ENCODE peak calls at places on chromosomes 4 and X, in five cellular contexts. S is AG04449, Y is natural killer cell, I is posterior cingulate gyrus, U is sciatic nerve. E is an unnamed sample.

GRCh38 chr4:47837582-47838294 is at the start of gene CORIN:
- DNase-seq in S (no peak), Y (no peak), I (peak), U (peak), E (no peak)

GRCh38 chr4:152696764-152697250 is 17.0 kb upstream of the TMEM154 start:
- DNase-seq in S (no peak), Y (no peak), I (no peak), U (no peak), E (no peak)

GRCh38 chrX:137600769-137601168 is 34.8 kb downstream of the ZIC3 start:
- DNase-seq in S (no peak), Y (no peak), I (no peak), U (no peak), E (no peak)

GRCh38 chr4:39719804-39720580 is 22.1 kb downstream of the UBE2K start:
- DNase-seq in S (no peak), Y (no peak), I (no peak), U (no peak), E (no peak)

GRCh38 chr4:105369988-105370387 is 103.9 kb downstream of the PPA2 start:
- DNase-seq in S (peak), Y (no peak), I (no peak), U (no peak), E (no peak)

GRCh38 chr4:17932041-17932440 is 89.5 kb downstream of the LCORL start:
- DNase-seq in S (no peak), Y (no peak), I (no peak), U (no peak), E (no peak)

GRCh38 chr4:24328711-24329110 is 255.6 kb downstream of the DHX15 start:
- DNase-seq in S (no peak), Y (no peak), I (no peak), U (no peak), E (no peak)

GRCh38 chr4:36844448-36844847 is 400.1 kb upstream of the NWD2 start:
- DNase-seq in S (no peak), Y (no peak), I (no peak), U (no peak), E (no peak)

GRCh38 chrX:38142598-38142997 is 78.1 kb downstream of the SRPX start:
- DNase-seq in S (peak), Y (no peak), I (no peak), U (no peak), E (no peak)

GRCh38 chr4:145298885-145299284 is 118.5 kb upstream of the OTUD4 start:
- DNase-seq in S (no peak), Y (no peak), I (no peak), U (no peak), E (no peak)

GRCh38 chr4:94583938-94584641 is 132.3 kb downstream of the PDLIM5 start:
- DNase-seq in S (no peak), Y (peak), I (no peak), U (no peak), E (no peak)

GRCh38 chr4:57442834-57443291 is 332.7 kb upstream of the IGFBP7 start:
- DNase-seq in S (no peak), Y (no peak), I (peak), U (peak), E (no peak)

GRCh38 chr4:89837385-89837995 is 529 bp upstream of the SNCA start:
- DNase-seq in S (no peak), Y (peak), I (peak), U (peak), E (peak)

E was measured in A673.